ENCODE peak calls at places on chromosomes 2 and 18, in nine cellular contexts. O is adrenal gland, P is uterus, N is A549, F is IMR-90, B is NB4, X is left lung, M is osteoblast, E is coronary artery. C is an unnamed sample.

GRCh38 chr2:949384-949893 is 1.2 kb upstream of the SNTG2 start:
- DNase-seq in F (no peak), N (no peak), B (no peak), E (no peak), X (no peak), P (no peak), O (no peak), M (no peak), C (no peak)

GRCh38 chr2:78766459-78766858 is 259.0 kb upstream of the REG3G start:
- DNase-seq in N (no peak), F (no peak), E (no peak), B (no peak), M (no peak), P (no peak), O (no peak), X (no peak), C (no peak)

GRCh38 chr18:67410075-67410474 is 106.4 kb downstream of the DSEL start:
- DNase-seq in E (no peak), F (peak; percentile 31), O (no peak), N (no peak), X (no peak), P (no peak), M (no peak), B (no peak), C (no peak)

GRCh38 chr2:119158563-119159347 is at the start of gene C1QL2:
- DNase-seq in X (no peak), N (peak; percentile 31), P (no peak), B (no peak), E (no peak), F (no peak), M (no peak), O (no peak), C (no peak)

GRCh38 chr18:22778996-22779395 is 154.1 kb upstream of the RBBP8 start:
- DNase-seq in X (no peak), M (no peak), F (no peak), N (no peak), E (no peak), P (no peak), O (peak; percentile 37), B (no peak), C (peak; percentile 22)

GRCh38 chr18:24189007-24189528 is 50.2 kb downstream of the CABYR start:
- DNase-seq in N (no peak), P (no peak), M (peak; percentile 69), X (no peak), E (no peak), B (peak; percentile 20), O (no peak), F (peak; percentile 70), C (no peak)

GRCh38 chr2:106158871-106159270 is 35.2 kb downstream of the UXS1 start:
- DNase-seq in N (no peak), B (no peak), O (no peak), P (no peak), M (no peak), X (no peak), F (no peak), E (no peak), C (no peak)

GRCh38 chr2:9230881-9231280 is 24.3 kb downstream of the ASAP2 start:
- DNase-seq in B (peak; percentile 78), X (no peak), F (no peak), O (no peak), M (no peak), P (peak; percentile 11), N (no peak), E (no peak), C (no peak)

GRCh38 chr2:30216157-30216556 is 15.2 kb upstream of the LBH start:
- DNase-seq in F (peak; percentile 58), M (no peak), N (no peak), E (no peak), X (no peak), P (no peak), O (no peak), B (no peak), C (no peak)

GRCh38 chr2:232431705-232432590 is 24.0 kb upstream of the ALPI start:
- DNase-seq in B (no peak), X (no peak), E (no peak), F (no peak), M (peak; percentile 65), N (no peak), O (peak; percentile 4), P (no peak), C (no peak)

GRCh38 chr18:27860701-27861107 is 316.2 kb downstream of the CDH2 start:
- DNase-seq in N (no peak), X (no peak), M (no peak), P (no peak), B (no peak), E (no peak), O (no peak), F (peak; percentile 2), C (peak; percentile 19)

GRCh38 chr18:79617521-79618500 is 61.8 kb upstream of the CTDP1 start:
- DNase-seq in B (no peak), X (peak; percentile 26), E (no peak), P (no peak), F (no peak), N (no peak), O (no peak), M (peak; percentile 55), C (no peak)

GRCh38 chr18:50104421-50104820 is 90.5 kb downstream of the MYO5B start:
- DNase-seq in F (no peak), X (no peak), E (no peak), P (no peak), M (no peak), O (no peak), N (no peak), B (no peak), C (no peak)

GRCh38 chr2:85418132-85419008 is at the start of gene SH2D6:
- DNase-seq in O (peak; percentile 82), N (peak; percentile 93), B (peak; percentile 95), F (peak; percentile 68), M (peak; percentile 97), E (peak; percentile 92), X (peak; percentile 88), P (peak; percentile 86), C (peak; percentile 88)

GRCh38 chr2:239454507-239454906 is 53.7 kb upstream of the HDAC4 start:
- DNase-seq in B (no peak), N (no peak), F (no peak), O (no peak), X (no peak), E (no peak), P (no peak), M (no peak), C (no peak)

GRCh38 chr2:127437781-127438726 is 19.8 kb downstream of the PROC start:
- DNase-seq in P (no peak), M (no peak), O (no peak), N (no peak), B (no peak), E (no peak), F (no peak), X (no peak), C (no peak)

GRCh38 chr2:101704046-101704466 is 6.5 kb downstream of the MAP4K4 start:
- DNase-seq in F (peak; percentile 77), X (peak; percentile 50), E (no peak), M (peak; percentile 80), P (peak; percentile 61), B (no peak), O (no peak), N (peak; percentile 32), C (no peak)

GRCh38 chr2:240966457-240966905 is 31.9 kb upstream of the SNED1 start:
- DNase-seq in B (no peak), E (no peak), X (peak; percentile 22), F (no peak), N (no peak), M (peak; percentile 68), O (no peak), P (peak; percentile 16), C (peak; percentile 13)

DNA sequence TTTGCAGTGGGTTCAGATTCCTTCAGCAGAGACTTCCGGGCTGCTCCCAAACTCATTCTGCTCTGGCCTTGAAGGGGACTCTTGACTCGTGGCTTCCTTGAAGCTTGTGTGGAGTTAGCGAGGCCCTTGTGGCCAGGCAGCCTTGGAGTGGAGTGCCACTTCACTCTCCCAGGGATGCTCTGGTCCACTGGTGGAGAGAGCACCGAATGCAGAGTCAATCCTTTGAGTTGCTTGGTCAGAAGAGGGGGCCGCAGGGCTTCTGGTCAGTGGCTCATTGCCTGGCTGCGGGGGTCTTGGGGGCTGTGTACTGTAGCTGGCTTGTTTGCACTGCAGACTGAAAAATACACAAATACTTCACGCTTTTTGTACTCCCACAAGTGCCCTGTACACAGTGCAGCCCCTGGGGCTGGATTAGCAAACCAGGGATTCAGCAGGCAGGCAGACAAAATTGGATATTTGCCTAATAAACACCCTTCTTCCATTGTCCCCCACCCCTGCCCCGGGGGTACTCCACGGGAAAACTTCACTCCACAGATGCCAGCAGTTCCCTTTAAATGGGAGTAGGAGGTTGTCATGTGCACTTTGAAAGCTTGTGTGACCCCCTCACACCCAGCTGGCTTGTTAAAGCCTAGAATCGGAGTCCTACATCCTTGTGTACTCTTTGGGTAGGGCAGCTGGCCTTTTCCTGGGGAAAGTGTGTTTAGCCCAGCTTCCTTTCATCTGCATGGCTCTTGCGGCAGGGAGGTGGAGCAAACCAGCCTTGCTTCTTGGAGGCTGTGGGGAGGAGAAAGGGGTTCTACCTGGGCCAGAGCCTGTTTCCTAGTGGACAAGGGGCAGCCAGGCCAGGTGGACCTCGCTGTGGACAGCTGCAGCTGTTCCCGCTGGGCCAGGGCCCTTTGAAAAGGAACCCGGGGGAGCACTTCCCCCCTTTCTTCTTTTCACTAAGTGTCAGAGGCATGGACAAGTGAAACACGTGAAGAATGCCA is 3.4 kb downstream of the GLI2 start:
- DNase-seq in E (peak; percentile 68), F (no peak), X (no peak), M (peak; percentile 83), B (no peak), O (peak; percentile 10), P (no peak), N (peak; percentile 67), C (no peak)
- H3K4me3 ChIP-seq in E (no peak overlapping the region), F (no peak overlapping the region), X (no peak overlapping the region), M (no peak overlapping the region), B (no peak overlapping the region), O (no peak overlapping the region), P (no peak overlapping the region), N (peak overlapping the region; percentile 73), C (no peak overlapping the region)

GRCh38 chr2:163652741-163653140 is 83.1 kb downstream of the FIGN start:
- DNase-seq in O (no peak), P (no peak), E (no peak), M (no peak), B (no peak), X (no peak), N (no peak), F (no peak), C (no peak)
- TF ChIP-seq CTCF in O (no peak), P (no peak), E (no peak), M (no peak), B (no peak), X (no peak), N (no peak), F (no peak), C (no peak)

GRCh38 chr2:68764781-68765385 is 30.3 kb downstream of the ARHGAP25 start:
- DNase-seq in P (no peak), B (peak; percentile 20), M (no peak), E (no peak), N (no peak), F (peak; percentile 92), X (no peak), O (no peak), C (no peak)
- H3K4me3 ChIP-seq in P (no peak overlapping the region), B (no peak overlapping the region), M (peak overlapping the region; percentile 36), E (peak overlapping the region; percentile 33), N (no peak overlapping the region), F (peak overlapping the region; percentile 7), X (no peak overlapping the region), O (no peak overlapping the region), C (peak overlapping the region; percentile 33)

DNA sequence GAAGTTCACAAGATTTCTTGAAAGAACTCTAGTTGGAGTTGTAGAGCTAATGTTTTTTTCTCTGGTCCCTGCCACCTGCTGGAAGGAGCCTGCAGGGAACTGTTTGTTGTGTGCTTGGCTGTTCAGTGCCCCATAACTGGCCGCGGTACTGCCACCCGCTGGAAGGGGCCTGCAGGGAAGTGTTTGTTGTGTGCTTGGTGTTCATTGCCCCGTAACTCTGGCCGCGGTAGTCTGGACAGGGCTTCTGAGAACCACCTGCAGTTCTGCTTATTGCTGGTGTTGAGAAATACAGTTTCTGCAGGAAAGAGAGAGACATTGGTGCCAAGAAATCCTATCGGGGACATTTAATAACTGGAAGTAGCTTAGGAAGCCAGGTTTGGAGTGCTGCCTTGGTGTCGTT is 58.1 kb downstream of the AGAP1 start:
- DNase-seq in F (peak; percentile 48), B (peak; percentile 76), O (peak; percentile 63), X (no peak), N (peak; percentile 78), E (no peak), M (peak; percentile 94), P (no peak), C (peak; percentile 38)
- TF ChIP-seq CTCF in F (peak; percentile 51), B (peak; percentile 72), O (no peak), X (no peak), N (peak; percentile 63), E (no peak), M (peak; percentile 73), P (peak; percentile 31), C (peak; percentile 68)

C was measured in left ventricle myocardium inferior.